ENCODE peak calls at places on chromosomes 2 and 18, in eight cellular contexts. C is brain microvascular endothelial cell, V is astrocyte of the cerebellum, S is RWPE1, X is GM23338, F is nephron progenitor cell, Q is B cell, R is keratinocyte. Y is an unnamed sample.

GRCh38 chr2:182784777-182785176 is 68.7 kb downstream of the DNAJC10 start:
- DNase-seq in C (peak), X (peak), R (no peak), S (peak), F (no peak), Q (no peak), V (peak), Y (no peak)

GRCh38 chr2:43425659-43426058 is 170.2 kb downstream of the THADA start:
- DNase-seq in S (no peak), C (no peak), Q (no peak), R (no peak), F (no peak), V (no peak), X (no peak), Y (no peak)

GRCh38 chr18:22169011-22169888 is at the start of gene GATA6:
- DNase-seq in X (peak), V (peak), S (peak), R (peak), F (peak), C (peak), Q (no peak), Y (peak)

GRCh38 chr18:79245517-79246001 is 150.2 kb upstream of the NFATC1 start:
- DNase-seq in C (no peak), R (peak), Q (peak), X (no peak), V (no peak), F (no peak), S (peak), Y (no peak)

GRCh38 chr2:144317071-144317738 is 202.7 kb downstream of the ZEB2 start:
- DNase-seq in S (no peak), Q (no peak), X (no peak), F (no peak), C (no peak), V (no peak), R (no peak), Y (no peak)

GRCh38 chr2:42182654-42183308 is 13.6 kb downstream of the EML4 start:
- DNase-seq in Q (no peak), C (no peak), S (no peak), X (no peak), F (no peak), R (no peak), V (no peak), Y (no peak)

GRCh38 chr2:109702250-109702985 is 88.3 kb downstream of the SOWAHC start:
- DNase-seq in F (no peak), Q (no peak), R (peak), V (peak), S (peak), X (no peak), C (peak), Y (no peak)

GRCh38 chr2:183035954-183036669 is 2.1 kb downstream of the NCKAP1 start:
- DNase-seq in Q (no peak), R (no peak), F (no peak), X (no peak), S (no peak), C (no peak), V (no peak), Y (no peak)

GRCh38 chr2:26860451-26860850 is 12.5 kb downstream of the DPYSL5 start:
- DNase-seq in Q (no peak), R (no peak), X (no peak), C (no peak), F (no peak), S (no peak), V (no peak), Y (no peak)

GRCh38 chr2:37398990-37399389 is 54.6 kb downstream of the QPCT start:
- DNase-seq in S (no peak), R (no peak), F (no peak), C (no peak), Q (no peak), X (no peak), V (no peak), Y (no peak)

GRCh38 chr18:23871410-23871809 is 143.1 kb upstream of the TTC39C start:
- DNase-seq in C (peak), X (peak), R (peak), Q (peak), V (peak), F (peak), S (peak), Y (no peak)

GRCh38 chr2:165871025-165871424 is 77.0 kb upstream of the GALNT3 start:
- DNase-seq in X (peak), V (no peak), S (no peak), Q (no peak), R (no peak), C (no peak), F (no peak), Y (no peak)

GRCh38 chr2:69304685-69305084 is 82.3 kb downstream of the GFPT1 start:
- DNase-seq in V (no peak), F (no peak), R (no peak), X (peak), Q (no peak), C (no peak), S (no peak), Y (no peak)

GRCh38 chr18:45626330-45627203 is 11.3 kb downstream of the SLC14A2 start:
- DNase-seq in V (peak), S (peak), C (peak), F (peak), Q (no peak), R (no peak), X (peak), Y (no peak)

GRCh38 chr2:228447266-228447915 is 265.9 kb upstream of the SPHKAP start:
- DNase-seq in X (no peak), C (no peak), V (no peak), Q (no peak), R (no peak), F (no peak), S (no peak), Y (no peak)

GRCh38 chr2:194252127-194252526 is 1404.9 kb upstream of the SLC39A10 start:
- DNase-seq in F (no peak), Q (no peak), S (no peak), V (no peak), X (peak), C (no peak), R (no peak), Y (no peak)

GRCh38 chr18:38996056-38996455 is 1430.5 kb upstream of the CELF4 start:
- DNase-seq in Q (no peak), F (no peak), V (no peak), R (no peak), C (no peak), X (no peak), S (no peak), Y (no peak)

GRCh38 chr2:105399207-105399861 is 483 bp upstream of the FHL2 start:
- DNase-seq in V (no peak), Q (no peak), S (no peak), C (no peak), X (peak), F (no peak), R (no peak), Y (no peak)

GRCh38 chr18:72235422-72235821 is 308.7 kb downstream of the CBLN2 start:
- DNase-seq in R (no peak), X (no peak), V (no peak), C (no peak), Q (no peak), F (no peak), S (no peak), Y (no peak)

GRCh38 chr2:235728401-235729181 is 234.7 kb downstream of the AGAP1 start:
- DNase-seq in C (no peak), Q (no peak), R (no peak), X (no peak), V (no peak), F (no peak), S (no peak), Y (no peak)

DNA sequence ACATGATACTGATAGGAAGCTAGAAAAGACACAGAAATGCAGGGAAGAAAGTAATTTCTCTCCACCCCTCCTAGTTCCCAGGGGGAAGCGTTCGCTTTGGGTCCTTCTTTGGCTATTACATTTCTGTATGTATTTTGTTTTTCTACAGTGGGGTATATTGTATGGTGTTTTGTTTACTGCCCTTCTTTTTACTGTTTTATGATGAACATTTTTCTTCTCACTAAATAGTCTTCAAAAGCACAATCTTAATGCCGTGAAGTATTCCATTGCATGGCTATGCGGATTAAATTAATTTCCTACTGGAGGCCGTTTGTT is 354 bp upstream of the TMBIM1 start:
- DNase-seq in C (no peak), Q (no peak), X (no peak), S (no peak), V (no peak), R (no peak), F (no peak), Y (no peak)
- TF ChIP-seq CTCF in C (no peak), Q (peak), X (no peak), S (peak), V (no peak), R (no peak), F (peak), Y (no peak)

GRCh38 chr2:10371441-10372194 is 68.9 kb downstream of the HPCAL1 start:
- DNase-seq in C (no peak), Q (no peak), V (no peak), X (no peak), F (no peak), R (no peak), S (no peak), Y (no peak)
- TF ChIP-seq CTCF in C (no peak), Q (no peak), V (no peak), X (no peak), F (no peak), R (no peak), S (no peak), Y (no peak)

GRCh38 chr18:9055185-9055584 is 47.3 kb upstream of the NDUFV2 start:
- DNase-seq in Q (no peak), F (no peak), S (peak), C (no peak), R (peak), V (peak), X (no peak), Y (no peak)
- TF ChIP-seq CTCF in Q (no peak), F (no peak), S (peak), C (no peak), R (no peak), V (no peak), X (no peak), Y (no peak)

DNA sequence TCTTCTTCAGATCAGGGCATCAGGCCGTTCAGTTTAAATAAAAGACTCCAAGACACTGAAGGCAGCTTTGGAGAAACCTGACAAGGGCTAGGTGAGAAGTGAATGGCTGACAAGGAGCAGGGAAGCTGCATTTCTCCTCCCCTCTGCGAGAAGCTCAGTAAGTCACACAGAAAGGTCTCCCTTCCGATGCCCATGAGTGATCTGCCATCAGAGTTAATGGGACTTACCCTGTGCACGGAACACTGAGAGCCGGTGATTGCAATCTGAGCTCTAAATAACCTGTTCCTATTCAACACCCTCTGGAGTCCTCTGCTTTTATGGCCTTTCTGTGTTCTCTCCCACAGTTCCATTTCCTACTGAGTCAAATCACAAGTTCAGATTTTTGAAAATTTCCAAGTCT is 322.1 kb upstream of the MYT1L start:
- DNase-seq in F (peak), C (no peak), Q (no peak), V (no peak), R (no peak), X (no peak), S (no peak), Y (no peak)
- TF ChIP-seq CTCF in F (no peak), C (no peak), Q (no peak), V (no peak), R (no peak), X (no peak), S (no peak), Y (no peak)

GRCh38 chr2:58429285-58429874 is 188.3 kb upstream of the FANCL start:
- DNase-seq in X (peak), C (no peak), F (no peak), S (no peak), V (no peak), Q (no peak), R (no peak), Y (no peak)
- TF ChIP-seq CTCF in X (no peak), C (no peak), F (no peak), S (no peak), V (no peak), Q (no peak), R (no peak), Y (no peak)

GRCh38 chr18:35026407-35027061 is 14.7 kb upstream of the MAPRE2 start:
- DNase-seq in Q (peak), R (no peak), C (no peak), V (no peak), F (no peak), S (peak), X (peak), Y (no peak)
- TF ChIP-seq CTCF in Q (peak), R (peak), C (no peak), V (no peak), F (peak), S (no peak), X (peak), Y (no peak)

GRCh38 chr2:238126775-238127164 is 11.7 kb upstream of the KLHL30 start:
- DNase-seq in R (no peak), X (no peak), F (no peak), Q (no peak), V (no peak), S (no peak), C (no peak), Y (no peak)
- TF ChIP-seq CTCF in R (no peak), X (no peak), F (no peak), Q (no peak), V (no peak), S (no peak), C (no peak), Y (no peak)

GRCh38 chr2:219296631-219297391 is 12.4 kb downstream of the PTPRN start:
- DNase-seq in C (no peak), S (no peak), Q (no peak), F (no peak), V (no peak), R (no peak), X (no peak), Y (no peak)

GRCh38 chr2:219296142-219296541 is 13.1 kb downstream of the PTPRN start:
- DNase-seq in S (no peak), X (no peak), F (no peak), Q (no peak), C (no peak), R (no peak), V (no peak), Y (no peak)

GRCh38 chr2:219299372-219299760 is 9.8 kb downstream of the PTPRN start:
- DNase-seq in C (no peak), R (no peak), V (no peak), X (no peak), Q (no peak), S (no peak), F (no peak), Y (no peak)

GRCh38 chr2:219298759-219299371 is 10.3 kb downstream of the PTPRN start:
- DNase-seq in S (peak), Q (peak), V (peak), F (peak), R (peak), C (peak), X (peak), Y (peak)

DNA sequence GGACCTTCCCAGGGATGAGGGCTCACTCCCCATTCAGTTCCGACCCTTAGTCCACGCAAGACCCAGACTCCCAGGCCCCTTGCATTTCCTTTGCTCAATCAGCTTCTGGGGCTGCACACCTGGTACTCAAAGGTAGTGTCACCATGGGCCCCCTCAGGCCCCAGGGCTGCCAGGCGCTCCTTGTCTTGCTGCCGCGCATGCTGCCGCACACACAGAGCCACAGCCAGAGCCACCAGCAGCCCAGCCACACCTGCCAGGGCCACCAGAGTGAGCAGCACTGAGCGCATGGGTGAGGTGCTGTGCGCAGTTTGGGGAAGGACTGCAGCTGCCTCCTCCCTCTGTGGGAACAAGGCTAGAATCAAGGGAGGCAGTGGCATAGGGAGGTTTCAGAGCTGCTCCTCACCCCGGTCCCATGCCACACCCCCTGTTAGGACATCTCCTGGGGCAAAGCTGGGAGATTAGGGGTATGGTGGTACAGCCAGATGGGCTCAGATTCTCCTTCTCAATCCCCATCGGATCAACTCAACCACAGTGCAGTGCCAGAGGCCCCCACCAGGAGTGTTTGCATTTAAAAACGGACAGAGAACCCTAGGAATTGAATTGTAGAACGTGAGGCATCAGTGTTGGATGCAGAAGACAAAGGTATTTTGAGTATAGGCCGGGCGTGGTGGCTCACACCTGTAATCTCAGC is 11.3 kb downstream of the PTPRN start:
- DNase-seq in S (no peak), X (no peak), Q (no peak), F (no peak), V (no peak), R (no peak), C (no peak), Y (peak)
- TF ChIP-seq CTCF in S (no peak), X (no peak), Q (no peak), F (no peak), V (peak), R (no peak), C (peak), Y (peak)

GRCh38 chr18:9336827-9337226 is 2.3 kb downstream of the TWSG1 start:
- DNase-seq in Q (no peak), X (no peak), V (no peak), F (no peak), C (no peak), S (no peak), R (no peak), Y (no peak)

GRCh38 chr18:9337875-9338274 is 3.3 kb downstream of the TWSG1 start:
- DNase-seq in F (no peak), X (no peak), Q (no peak), S (no peak), R (no peak), V (no peak), C (no peak), Y (no peak)

GRCh38 chr18:9335255-9336045 is 877 bp downstream of the TWSG1 start:
- DNase-seq in V (no peak), F (no peak), R (no peak), S (no peak), Q (no peak), C (no peak), X (no peak), Y (no peak)

GRCh38 chr18:9333441-9334350 is 877 bp upstream of the TWSG1 start:
- DNase-seq in Q (no peak), S (peak), R (no peak), V (peak), X (peak), C (no peak), F (peak), Y (no peak)

DNA sequence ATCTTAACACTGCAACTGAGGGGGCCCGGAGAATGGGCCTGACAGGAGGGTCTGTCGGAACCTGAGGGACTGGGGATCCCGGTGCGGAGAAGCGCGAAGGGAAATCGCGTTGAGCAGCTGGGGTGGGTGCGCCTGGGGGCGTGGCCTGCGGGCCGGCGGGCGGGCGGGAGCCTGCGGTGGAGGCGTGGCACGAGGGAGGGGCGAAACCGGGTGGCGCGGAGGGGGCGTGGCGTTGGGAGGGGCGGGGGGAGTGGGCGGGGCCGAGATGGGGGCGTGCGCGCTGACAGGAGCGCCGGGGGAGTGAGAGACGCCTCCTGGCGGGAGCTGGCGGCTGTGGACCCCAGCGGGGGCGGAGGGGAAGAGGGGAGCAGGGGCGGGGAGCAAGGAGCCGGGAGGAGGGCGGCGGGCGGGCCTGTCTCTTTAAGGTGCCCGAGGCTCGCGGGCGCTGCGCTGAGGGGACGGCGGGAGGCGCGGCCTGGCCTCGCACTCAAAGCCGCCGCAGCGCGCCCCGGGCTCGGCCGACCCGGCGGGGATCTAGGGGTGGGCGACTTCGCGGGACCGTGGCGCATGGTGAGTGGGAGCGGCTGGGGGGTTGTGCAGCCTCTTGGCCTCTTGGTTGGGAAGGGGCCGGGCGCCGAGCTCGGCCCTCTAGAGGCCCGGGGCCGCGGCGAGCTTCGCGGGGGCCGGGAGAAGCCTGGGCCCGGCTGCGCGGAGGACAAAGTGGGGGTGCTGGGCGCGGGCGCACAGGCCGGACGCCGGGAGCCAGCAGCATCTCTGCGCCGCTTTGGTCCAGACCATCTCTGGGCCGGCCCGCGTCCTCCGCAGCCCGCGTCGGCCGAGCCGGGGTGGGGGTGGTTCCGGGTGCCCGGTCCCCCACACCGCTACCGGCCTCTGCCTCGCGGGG is at the start of gene TWSG1:
- DNase-seq in S (peak), C (peak), V (peak), R (peak), F (peak), Q (peak), X (peak), Y (peak)
- TF ChIP-seq CTCF in S (peak), C (peak), V (peak), R (peak), F (no peak), Q (peak), X (peak), Y (peak)